ENCODE peak calls at places on chromosome 1, in ten cellular contexts. M, Y, Q, D, T, S, V, I, B and P are unnamed samples.

GRCh38 chr1:194366705-194367104 is 1180.3 kb upstream of the B3GALT2 start:
- DNase-seq in M (no peak), Y (no peak), Q (no peak), D (no peak), T (no peak), S (no peak), V (no peak), I (no peak), B (peak), P (no peak)

GRCh38 chr1:197917813-197918646 is 858 bp downstream of the LHX9 start:
- DNase-seq in M (no peak), Y (no peak), Q (no peak), D (no peak), T (no peak), S (no peak), V (peak), I (no peak), B (no peak), P (no peak)

GRCh38 chr1:43540653-43541071 is 10.0 kb downstream of the PTPRF start:
- DNase-seq in M (no peak), Y (no peak), Q (no peak), D (no peak), T (no peak), S (no peak), V (no peak), I (no peak), B (peak), P (no peak)

GRCh38 chr1:116919802-116920201 is 10.1 kb downstream of the PTGFRN start:
- DNase-seq in M (peak), Y (no peak), Q (no peak), D (no peak), T (no peak), S (no peak), V (no peak), I (no peak), B (no peak), P (no peak)

GRCh38 chr1:185594786-185595410 is 139.3 kb upstream of the HMCN1 start:
- DNase-seq in M (no peak), Y (no peak), Q (no peak), D (no peak), T (no peak), S (no peak), V (no peak), I (no peak), B (no peak), P (no peak)

GRCh38 chr1:33654267-33654832 is 181.9 kb downstream of the ZSCAN20 start:
- DNase-seq in M (no peak), Y (no peak), Q (no peak), D (peak), T (peak), S (no peak), V (no peak), I (no peak), B (peak), P (no peak)

GRCh38 chr1:110555807-110556470 is 37.0 kb upstream of the KCNA10 start:
- DNase-seq in M (no peak), Y (no peak), Q (peak), D (no peak), T (peak), S (no peak), V (no peak), I (no peak), B (no peak), P (no peak)

GRCh38 chr1:153957744-153958110 is 685 bp downstream of the CRTC2 start:
- DNase-seq in M (peak), Y (no peak), Q (no peak), D (peak), T (no peak), S (peak), V (peak), I (no peak), B (peak), P (no peak)

GRCh38 chr1:153190373-153190772 is 12.9 kb upstream of the LELP1 start:
- DNase-seq in M (no peak), Y (no peak), Q (no peak), D (peak), T (no peak), S (no peak), V (no peak), I (no peak), B (no peak), P (no peak)

GRCh38 chr1:93969887-93970286 is 60.7 kb upstream of the GCLM start:
- DNase-seq in M (no peak), Y (no peak), Q (no peak), D (no peak), T (no peak), S (no peak), V (no peak), I (no peak), B (no peak), P (no peak)

GRCh38 chr1:238961790-238962189 is 424.6 kb upstream of the CHRM3 start:
- DNase-seq in M (no peak), Y (no peak), Q (no peak), D (no peak), T (no peak), S (no peak), V (no peak), I (no peak), B (peak), P (no peak)

GRCh38 chr1:119005870-119006405 is 17.8 kb upstream of the TBX15 start:
- DNase-seq in M (no peak), Y (no peak), Q (no peak), D (no peak), T (no peak), S (no peak), V (no peak), I (no peak), B (no peak), P (no peak)

GRCh38 chr1:229230136-229230892 is 40.6 kb upstream of the RAB4A start:
- DNase-seq in M (no peak), Y (no peak), Q (no peak), D (no peak), T (no peak), S (no peak), V (no peak), I (no peak), B (no peak), P (no peak)

GRCh38 chr1:178291166-178291565 is 197.3 kb downstream of the RASAL2 start:
- DNase-seq in M (no peak), Y (no peak), Q (no peak), D (no peak), T (no peak), S (no peak), V (no peak), I (no peak), B (no peak), P (no peak)

GRCh38 chr1:224114787-224115175 is 870 bp downstream of the FBXO28 start:
- DNase-seq in M (no peak), Y (no peak), Q (no peak), D (no peak), T (peak), S (no peak), V (peak), I (no peak), B (peak), P (no peak)

GRCh38 chr1:240312872-240313271 is 221.2 kb downstream of the FMN2 start:
- DNase-seq in M (no peak), Y (no peak), Q (no peak), D (no peak), T (peak), S (no peak), V (peak), I (no peak), B (peak), P (peak)

GRCh38 chr1:176801553-176802020 is 338.6 kb downstream of the PAPPA2 start:
- DNase-seq in M (no peak), Y (no peak), Q (no peak), D (no peak), T (no peak), S (no peak), V (no peak), I (no peak), B (no peak), P (no peak)

GRCh38 chr1:59738152-59738551 is 76.6 kb upstream of the HOOK1 start:
- DNase-seq in M (no peak), Y (no peak), Q (no peak), D (no peak), T (no peak), S (no peak), V (peak), I (no peak), B (peak), P (no peak)

GRCh38 chr1:20189664-20190063 is 3.3 kb upstream of the PLA2G2C start:
- DNase-seq in M (no peak), Y (no peak), Q (peak), D (no peak), T (no peak), S (no peak), V (no peak), I (no peak), B (no peak), P (no peak)

GRCh38 chr1:28915036-28915895 is 897 bp downstream of the EPB41 start:
- DNase-seq in M (peak), Y (no peak), Q (no peak), D (peak), T (peak), S (peak), V (no peak), I (no peak), B (peak), P (peak)

GRCh38 chr1:199422206-199422605 is 605.3 kb upstream of the NR5A2 start:
- DNase-seq in M (no peak), Y (no peak), Q (no peak), D (peak), T (peak), S (no peak), V (peak), I (no peak), B (peak), P (no peak)

DNA sequence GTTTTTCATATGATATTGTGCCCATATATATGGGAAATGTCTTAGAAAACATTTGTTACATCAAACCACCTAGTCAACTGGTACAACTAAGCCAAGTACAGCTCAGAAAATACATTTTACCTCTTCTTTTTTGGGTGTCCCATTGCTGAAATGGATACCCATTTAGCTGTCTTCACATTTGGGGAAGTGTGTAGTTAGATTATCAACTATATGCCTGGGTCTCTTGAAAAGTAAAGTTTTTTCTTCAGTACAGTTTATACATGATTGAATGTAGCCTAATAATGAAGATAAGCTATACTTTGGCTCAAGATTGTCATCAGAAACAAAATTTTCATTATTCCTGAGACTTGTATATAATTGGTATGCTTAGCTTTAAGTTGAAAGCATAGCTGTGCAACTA is 2.0 kb downstream of the AGO3 start:
- DNase-seq in M (no peak), Y (no peak), Q (no peak), D (no peak), T (no peak), S (no peak), V (no peak), I (no peak), B (no peak), P (no peak)
- H3K4me3 ChIP-seq in M (no peak), Y (no peak), Q (no peak), D (no peak), T (peak), S (peak), V (no peak), I (no peak), B (no peak), P (no peak)

GRCh38 chr1:46062651-46063319 is 69.6 kb downstream of the PIK3R3 start:
- DNase-seq in M (no peak), Y (no peak), Q (no peak), D (peak), T (no peak), S (no peak), V (peak), I (no peak), B (no peak), P (no peak)
- H3K4me3 ChIP-seq in M (no peak), Y (no peak), Q (no peak), D (no peak), T (no peak), S (no peak), V (no peak), I (no peak), B (peak), P (peak)

DNA sequence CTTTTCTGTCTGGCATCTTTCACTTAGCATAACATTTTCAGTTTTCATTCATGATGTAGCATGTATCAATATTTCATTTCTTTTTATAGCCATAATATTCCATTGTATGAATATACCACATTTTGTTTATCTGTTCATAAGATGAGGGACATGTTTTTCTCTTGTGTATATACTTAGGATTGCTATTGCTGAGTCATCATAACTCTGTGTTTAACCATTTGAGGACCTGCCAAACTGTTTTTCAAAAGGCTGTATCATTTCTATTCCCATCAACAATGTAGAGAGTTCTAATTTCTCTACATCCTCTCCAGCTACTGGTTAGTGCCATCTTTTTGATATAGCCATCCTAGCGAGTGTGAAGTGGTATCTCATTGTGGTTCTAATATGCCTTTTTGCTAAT is 26.2 kb downstream of the MPZL1 start:
- DNase-seq in M (no peak), Y (no peak), Q (no peak), D (no peak), T (peak), S (no peak), V (peak), I (no peak), B (peak), P (peak)
- H3K4me3 ChIP-seq in M (no peak), Y (no peak), Q (no peak), D (no peak), T (no peak), S (no peak), V (no peak), I (no peak), B (no peak), P (no peak)

GRCh38 chr1:68046423-68046822 is 4.0 kb downstream of the DIRAS3 start:
- DNase-seq in M (no peak), Y (no peak), Q (no peak), D (no peak), T (no peak), S (no peak), V (no peak), I (no peak), B (no peak), P (no peak)

GRCh38 chr1:68046885-68047658 is 3.4 kb downstream of the DIRAS3 start:
- DNase-seq in M (no peak), Y (no peak), Q (no peak), D (no peak), T (no peak), S (no peak), V (no peak), I (no peak), B (no peak), P (no peak)

GRCh38 chr1:68049941-68050878 is at the start of gene DIRAS3:
- DNase-seq in M (no peak), Y (no peak), Q (no peak), D (no peak), T (peak), S (no peak), V (peak), I (no peak), B (peak), P (peak)

GRCh38 chr1:68047659-68048026 is 2.8 kb downstream of the DIRAS3 start:
- DNase-seq in M (no peak), Y (no peak), Q (no peak), D (no peak), T (no peak), S (no peak), V (no peak), I (no peak), B (no peak), P (no peak)

DNA sequence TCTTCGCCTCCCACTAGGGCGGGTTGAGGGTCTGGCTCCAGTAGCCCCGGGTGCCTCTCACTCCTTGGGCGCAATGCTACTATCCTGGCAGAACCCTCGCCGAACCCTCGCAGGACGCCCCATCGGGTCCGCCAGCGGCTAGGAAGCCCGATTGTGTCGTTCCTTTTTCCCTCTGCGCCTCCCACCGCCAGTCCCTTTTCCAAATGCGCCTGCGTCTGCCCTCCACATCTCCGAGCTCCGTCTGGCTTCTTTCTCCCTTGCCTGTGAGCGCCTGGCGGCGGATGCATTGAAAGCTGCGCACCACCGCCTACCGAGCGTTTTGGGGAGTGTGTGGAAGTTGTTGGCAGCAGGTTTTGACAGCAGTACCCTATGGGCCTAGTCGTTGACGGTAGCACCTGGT is 1.0 kb upstream of the DIRAS3 start:
- DNase-seq in M (no peak), Y (no peak), Q (no peak), D (no peak), T (peak), S (no peak), V (peak), I (no peak), B (peak), P (no peak)
- H3K4me3 ChIP-seq in M (no peak), Y (no peak), Q (peak), D (no peak), T (peak), S (no peak), V (peak), I (peak), B (peak), P (no peak)

GRCh38 chr1:174764186-174764585 is 235.6 kb upstream of the CACYBP start:
- DNase-seq in M (no peak), Y (no peak), Q (no peak), D (no peak), T (no peak), S (no peak), V (no peak), I (no peak), B (no peak), P (no peak)

GRCh38 chr1:174769961-174770549 is 229.7 kb upstream of the CACYBP start:
- DNase-seq in M (no peak), Y (no peak), Q (no peak), D (peak), T (peak), S (peak), V (peak), I (no peak), B (peak), P (peak)

GRCh38 chr1:174768516-174768915 is 231.2 kb upstream of the CACYBP start:
- DNase-seq in M (no peak), Y (no peak), Q (no peak), D (no peak), T (no peak), S (peak), V (no peak), I (no peak), B (no peak), P (no peak)

GRCh38 chr1:174768949-174769348 is 230.8 kb upstream of the CACYBP start:
- DNase-seq in M (no peak), Y (no peak), Q (no peak), D (no peak), T (no peak), S (peak), V (no peak), I (no peak), B (no peak), P (no peak)

DNA sequence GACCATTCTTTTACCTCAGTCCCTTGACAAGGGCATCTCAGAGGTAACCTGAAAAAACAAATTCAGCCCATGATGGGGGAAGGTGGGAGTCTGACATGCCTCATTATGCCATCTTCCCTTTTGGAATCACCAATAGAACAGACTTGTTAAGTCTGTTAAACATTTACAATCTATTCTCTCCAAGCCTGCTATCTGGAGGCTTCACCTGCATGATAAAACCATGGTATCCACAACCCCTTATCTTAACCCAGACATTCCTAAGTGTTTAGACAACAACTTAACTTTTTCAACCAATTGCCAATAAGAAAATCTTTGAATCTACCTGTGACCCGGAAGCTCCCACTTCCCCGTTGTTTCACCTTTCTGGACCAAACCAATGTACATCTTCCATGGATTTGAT is 233.0 kb upstream of the CACYBP start:
- DNase-seq in M (no peak), Y (no peak), Q (no peak), D (no peak), T (no peak), S (no peak), V (no peak), I (no peak), B (no peak), P (no peak)
- H3K4me3 ChIP-seq in M (no peak), Y (no peak), Q (no peak), D (no peak), T (no peak), S (no peak), V (no peak), I (no peak), B (no peak), P (no peak)

DNA sequence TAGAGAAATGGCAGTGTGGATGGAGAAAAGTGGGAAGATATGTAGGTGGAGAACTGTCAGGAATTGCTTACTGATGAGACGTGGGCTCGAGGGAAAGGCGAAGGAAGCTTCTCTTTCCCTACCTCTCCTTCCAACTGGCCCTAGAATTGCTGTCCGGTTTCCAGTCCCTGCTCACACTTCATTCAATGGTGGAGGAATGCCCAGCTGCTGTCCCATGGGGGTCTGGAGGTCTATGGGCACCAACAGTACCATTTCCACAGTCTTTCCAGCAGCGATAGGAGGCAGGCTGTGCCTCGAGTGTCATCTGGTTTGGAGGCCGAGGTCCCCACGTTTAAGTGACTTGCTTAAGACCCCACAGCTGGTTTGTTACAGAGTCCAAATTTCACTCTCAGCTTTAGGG is 31.5 kb upstream of the CD1D start:
- DNase-seq in M (no peak), Y (no peak), Q (no peak), D (no peak), T (no peak), S (no peak), V (no peak), I (no peak), B (no peak), P (no peak)
- H3K4me3 ChIP-seq in M (peak), Y (no peak), Q (peak), D (peak), T (peak), S (peak), V (peak), I (peak), B (peak), P (peak)

GRCh38 chr1:206518206-206518605 is 10.9 kb downstream of the RASSF5 start:
- DNase-seq in M (no peak), Y (no peak), Q (no peak), D (no peak), T (no peak), S (no peak), V (no peak), I (no peak), B (no peak), P (no peak)
- H3K4me3 ChIP-seq in M (no peak), Y (no peak), Q (no peak), D (no peak), T (no peak), S (no peak), V (no peak), I (no peak), B (no peak), P (no peak)

GRCh38 chr1:27618341-27619067 is 14.6 kb upstream of the AHDC1 start:
- DNase-seq in M (no peak), Y (no peak), Q (no peak), D (peak), T (no peak), S (no peak), V (no peak), I (no peak), B (no peak), P (no peak)
- H3K4me3 ChIP-seq in M (no peak), Y (no peak), Q (no peak), D (no peak), T (no peak), S (no peak), V (no peak), I (no peak), B (no peak), P (no peak)

GRCh38 chr1:192579319-192579738 is 3.8 kb downstream of the RGS1 start:
- DNase-seq in M (no peak), Y (no peak), Q (no peak), D (peak), T (peak), S (no peak), V (peak), I (no peak), B (peak), P (no peak)

GRCh38 chr1:192577145-192578140 is 1.9 kb downstream of the RGS1 start:
- DNase-seq in M (no peak), Y (no peak), Q (no peak), D (no peak), T (no peak), S (no peak), V (no peak), I (no peak), B (no peak), P (no peak)

GRCh38 chr1:192581131-192581927 is 5.8 kb downstream of the RGS1 start:
- DNase-seq in M (no peak), Y (no peak), Q (no peak), D (no peak), T (no peak), S (no peak), V (no peak), I (no peak), B (no peak), P (no peak)

GRCh38 chr1:192578144-192578909 is 2.8 kb downstream of the RGS1 start:
- DNase-seq in M (no peak), Y (no peak), Q (no peak), D (no peak), T (no peak), S (no peak), V (no peak), I (no peak), B (no peak), P (no peak)

GRCh38 chr1:192580351-192580962 is 4.9 kb downstream of the RGS1 start:
- DNase-seq in M (no peak), Y (no peak), Q (no peak), D (peak), T (peak), S (peak), V (peak), I (no peak), B (peak), P (peak)
- H3K4me3 ChIP-seq in M (no peak), Y (no peak), Q (no peak), D (peak), T (no peak), S (no peak), V (no peak), I (peak), B (no peak), P (no peak)